ENCODE peak calls at places on chromosomes 5 and 9, in six cellular contexts. One of them, this sample, is unnamed.

GRCh38 chr5:91206734-91207133 is 176.4 kb downstream of the ARRDC3 start:
- DNase-seq in hepatocyte: no peak
- DNase-seq in astrocyte: peak; percentile 79
- DNase-seq in kidney: no peak
- DNase-seq in upper lobe of left lung: no peak
- DNase-seq in A549: no peak
- DNase-seq in this sample: peak; percentile 85

GRCh38 chr5:152142845-152143469 is 218.3 kb upstream of the GLRA1 start:
- DNase-seq in upper lobe of left lung: peak; percentile 39
- DNase-seq in A549: peak; percentile 45
- DNase-seq in astrocyte: peak; percentile 33
- DNase-seq in kidney: peak; percentile 40
- DNase-seq in hepatocyte: peak; percentile 79
- DNase-seq in this sample: peak; percentile 67

GRCh38 chr5:94969174-94969573 is 315.7 kb downstream of the MCTP1 start:
- DNase-seq in hepatocyte: peak; percentile 8
- DNase-seq in astrocyte: peak; percentile 1
- DNase-seq in A549: no peak
- DNase-seq in kidney: no peak
- DNase-seq in upper lobe of left lung: no peak
- DNase-seq in this sample: peak; percentile 69

GRCh38 chr9:134434896-134435506 is 108.7 kb downstream of the RXRA start:
- DNase-seq in A549: peak; percentile 65
- DNase-seq in hepatocyte: peak; percentile 96
- DNase-seq in upper lobe of left lung: peak; percentile 93
- DNase-seq in kidney: peak; percentile 98
- DNase-seq in astrocyte: peak; percentile 93
- DNase-seq in this sample: peak; percentile 96

GRCh38 chr5:27706832-27707231 is 668.4 kb upstream of the CDH9 start:
- DNase-seq in upper lobe of left lung: no peak
- DNase-seq in kidney: no peak
- DNase-seq in hepatocyte: no peak
- DNase-seq in A549: no peak
- DNase-seq in astrocyte: peak; percentile 13
- DNase-seq in this sample: peak; percentile 37

GRCh38 chr9:109602987-109603386 is 104.9 kb upstream of the PTPN3 start:
- DNase-seq in upper lobe of left lung: no peak
- DNase-seq in kidney: no peak
- DNase-seq in A549: no peak
- DNase-seq in hepatocyte: no peak
- DNase-seq in astrocyte: peak; percentile 75
- DNase-seq in this sample: no peak

GRCh38 chr5:61417345-61417744 is 85.3 kb downstream of the ZSWIM6 start:
- DNase-seq in upper lobe of left lung: no peak
- DNase-seq in A549: no peak
- DNase-seq in kidney: no peak
- DNase-seq in hepatocyte: no peak
- DNase-seq in astrocyte: no peak
- DNase-seq in this sample: no peak

GRCh38 chr9:88658311-88658822 is 123.4 kb downstream of the NXNL2 start:
- DNase-seq in kidney: peak; percentile 68
- DNase-seq in upper lobe of left lung: no peak
- DNase-seq in A549: no peak
- DNase-seq in astrocyte: peak; percentile 41
- DNase-seq in hepatocyte: peak; percentile 20
- DNase-seq in this sample: peak; percentile 74

GRCh38 chr5:143008809-143009521 is 238.8 kb downstream of the ARHGAP26 start:
- DNase-seq in kidney: no peak
- DNase-seq in upper lobe of left lung: peak; percentile 64
- DNase-seq in astrocyte: peak; percentile 99
- DNase-seq in A549: no peak
- DNase-seq in hepatocyte: no peak
- DNase-seq in this sample: peak; percentile 92

GRCh38 chr9:70486127-70486526 is 71.7 kb upstream of the KLF9 start:
- DNase-seq in upper lobe of left lung: no peak
- DNase-seq in astrocyte: no peak
- DNase-seq in A549: no peak
- DNase-seq in hepatocyte: no peak
- DNase-seq in kidney: no peak
- DNase-seq in this sample: no peak

GRCh38 chr9:131799177-131799823 is 59.4 kb upstream of the RAPGEF1 start:
- DNase-seq in A549: no peak
- DNase-seq in kidney: no peak
- DNase-seq in hepatocyte: peak; percentile 80
- DNase-seq in upper lobe of left lung: peak; percentile 24
- DNase-seq in astrocyte: peak; percentile 16
- DNase-seq in this sample: peak; percentile 44

GRCh38 chr9:78320030-78320693 is 23.2 kb downstream of the PSAT1 start:
- DNase-seq in hepatocyte: no peak
- DNase-seq in upper lobe of left lung: no peak
- DNase-seq in astrocyte: no peak
- DNase-seq in A549: no peak
- DNase-seq in kidney: no peak
- DNase-seq in this sample: no peak

GRCh38 chr9:114006931-114007691 is 71.0 kb downstream of the AMBP start:
- DNase-seq in astrocyte: no peak
- DNase-seq in kidney: peak; percentile 49
- DNase-seq in upper lobe of left lung: peak; percentile 15
- DNase-seq in A549: no peak
- DNase-seq in hepatocyte: no peak
- DNase-seq in this sample: no peak

GRCh38 chr9:69014013-69014412 is at the start of gene PRKACG:
- DNase-seq in kidney: no peak
- DNase-seq in upper lobe of left lung: no peak
- DNase-seq in hepatocyte: no peak
- DNase-seq in astrocyte: no peak
- DNase-seq in A549: no peak
- DNase-seq in this sample: no peak

GRCh38 chr5:32597046-32597629 is 11.8 kb downstream of the SUB1 start:
- DNase-seq in upper lobe of left lung: no peak
- DNase-seq in A549: no peak
- DNase-seq in kidney: no peak
- DNase-seq in hepatocyte: no peak
- DNase-seq in astrocyte: no peak
- DNase-seq in this sample: no peak

GRCh38 chr5:116492776-116493175 is 81.8 kb downstream of the SEMA6A start:
- DNase-seq in kidney: no peak
- DNase-seq in astrocyte: no peak
- DNase-seq in upper lobe of left lung: no peak
- DNase-seq in A549: no peak
- DNase-seq in hepatocyte: peak; percentile 14
- DNase-seq in this sample: no peak

GRCh38 chr5:90306613-90307012 is 102.9 kb downstream of the CETN3 start:
- DNase-seq in hepatocyte: no peak
- DNase-seq in A549: no peak
- DNase-seq in upper lobe of left lung: no peak
- DNase-seq in kidney: no peak
- DNase-seq in astrocyte: no peak
- DNase-seq in this sample: no peak

GRCh38 chr9:89022902-89023301 is 31.6 kb downstream of the S1PR3 start:
- DNase-seq in upper lobe of left lung: peak; percentile 73
- DNase-seq in A549: no peak
- DNase-seq in astrocyte: peak; percentile 74
- DNase-seq in hepatocyte: peak; percentile 66
- DNase-seq in kidney: peak; percentile 91
- DNase-seq in this sample: peak; percentile 79

GRCh38 chr5:4020386-4020785 is 424.8 kb downstream of the IRX1 start:
- DNase-seq in A549: no peak
- DNase-seq in kidney: no peak
- DNase-seq in astrocyte: no peak
- DNase-seq in upper lobe of left lung: no peak
- DNase-seq in hepatocyte: no peak
- DNase-seq in this sample: no peak

GRCh38 chr5:9619331-9620092 is 10.6 kb downstream of the TAS2R1 start:
- DNase-seq in kidney: no peak
- DNase-seq in astrocyte: no peak
- DNase-seq in A549: no peak
- DNase-seq in upper lobe of left lung: no peak
- DNase-seq in hepatocyte: no peak
- DNase-seq in this sample: no peak

GRCh38 chr9:35350212-35350611 is 139.7 kb upstream of the RUSC2 start:
- DNase-seq in hepatocyte: no peak
- DNase-seq in kidney: no peak
- DNase-seq in upper lobe of left lung: no peak
- DNase-seq in A549: no peak
- DNase-seq in astrocyte: no peak
- DNase-seq in this sample: no peak

GRCh38 chr5:135040331-135041144 is 6.5 kb upstream of the PITX1 start:
- DNase-seq in kidney: peak; percentile 67
- DNase-seq in astrocyte: no peak
- DNase-seq in A549: no peak
- DNase-seq in upper lobe of left lung: no peak
- DNase-seq in hepatocyte: no peak
- DNase-seq in this sample: no peak

GRCh38 chr5:74272019-74272775 is 368.3 kb downstream of the ENC1 start:
- DNase-seq in upper lobe of left lung: no peak
- DNase-seq in kidney: no peak
- DNase-seq in A549: no peak
- DNase-seq in astrocyte: peak; percentile 83
- DNase-seq in hepatocyte: no peak
- DNase-seq in this sample: peak; percentile 86

GRCh38 chr5:150632305-150633160 is 7.9 kb upstream of the SYNPO start:
- DNase-seq in kidney: no peak
- DNase-seq in A549: no peak
- DNase-seq in upper lobe of left lung: no peak
- DNase-seq in hepatocyte: no peak
- DNase-seq in astrocyte: peak; percentile 57
- DNase-seq in this sample: peak; percentile 79

GRCh38 chr9:137016436-137016835 is 11.6 kb downstream of the ABCA2 start:
- DNase-seq in kidney: no peak
- DNase-seq in hepatocyte: no peak
- DNase-seq in astrocyte: no peak
- DNase-seq in upper lobe of left lung: no peak
- DNase-seq in A549: no peak
- DNase-seq in this sample: no peak

GRCh38 chr5:144177548-144177947 is 6.9 kb downstream of the KCTD16 start:
- DNase-seq in hepatocyte: no peak
- DNase-seq in kidney: no peak
- DNase-seq in astrocyte: peak; percentile 26
- DNase-seq in upper lobe of left lung: no peak
- DNase-seq in A549: no peak
- DNase-seq in this sample: no peak

GRCh38 chr5:152606739-152607138 is 201.7 kb upstream of the NMUR2 start:
- DNase-seq in astrocyte: no peak
- DNase-seq in upper lobe of left lung: no peak
- DNase-seq in A549: no peak
- DNase-seq in kidney: no peak
- DNase-seq in hepatocyte: no peak
- DNase-seq in this sample: no peak

GRCh38 chr5:56257010-56257409 is 23.9 kb upstream of the ANKRD55 start:
- DNase-seq in hepatocyte: no peak
- DNase-seq in upper lobe of left lung: no peak
- DNase-seq in astrocyte: no peak
- DNase-seq in A549: no peak
- DNase-seq in kidney: no peak
- DNase-seq in this sample: no peak
- H3K4me1 ChIP-seq in hepatocyte: no peaks in the 10 kb centered on the region
- H3K4me1 ChIP-seq in upper lobe of left lung: peaks cover 3% of the 10 kb centered on the region
- H3K4me1 ChIP-seq in astrocyte: peaks cover 11% of the 10 kb centered on the region
- H3K4me1 ChIP-seq in A549: peaks cover 14% of the 10 kb centered on the region
- H3K4me1 ChIP-seq in kidney: no peaks in the 10 kb centered on the region
- H3K4me1 ChIP-seq in this sample: peaks cover 8% of the 10 kb centered on the region

GRCh38 chr9:33106827-33107621 is 30.6 kb upstream of the SMU1 start:
- DNase-seq in upper lobe of left lung: no peak
- DNase-seq in A549: no peak
- DNase-seq in hepatocyte: peak; percentile 22
- DNase-seq in astrocyte: peak; percentile 98
- DNase-seq in kidney: no peak
- DNase-seq in this sample: peak; percentile 71

GRCh38 chr9:33105504-33105903 is 29.0 kb upstream of the SMU1 start:
- DNase-seq in hepatocyte: no peak
- DNase-seq in kidney: no peak
- DNase-seq in astrocyte: no peak
- DNase-seq in A549: no peak
- DNase-seq in upper lobe of left lung: no peak
- DNase-seq in this sample: no peak

GRCh38 chr9:33106372-33106771 is 29.9 kb upstream of the SMU1 start:
- DNase-seq in astrocyte: no peak
- DNase-seq in A549: no peak
- DNase-seq in hepatocyte: peak; percentile 2
- DNase-seq in upper lobe of left lung: no peak
- DNase-seq in kidney: no peak
- DNase-seq in this sample: no peak

GRCh38 chr9:33107762-33108161 is 31.3 kb upstream of the SMU1 start:
- DNase-seq in astrocyte: no peak
- DNase-seq in upper lobe of left lung: no peak
- DNase-seq in kidney: no peak
- DNase-seq in hepatocyte: peak; percentile 2
- DNase-seq in A549: no peak
- DNase-seq in this sample: no peak

GRCh38 chr9:33105939-33106338 is 29.5 kb upstream of the SMU1 start:
- DNase-seq in hepatocyte: no peak
- DNase-seq in astrocyte: no peak
- DNase-seq in upper lobe of left lung: no peak
- DNase-seq in kidney: no peak
- DNase-seq in A549: no peak
- DNase-seq in this sample: no peak
- H3K4me1 ChIP-seq in hepatocyte: peaks cover 10% of the 10 kb centered on the region
- H3K4me1 ChIP-seq in astrocyte: peaks cover 30% of the 10 kb centered on the region
- H3K4me1 ChIP-seq in upper lobe of left lung: peaks cover 16% of the 10 kb centered on the region
- H3K4me1 ChIP-seq in kidney: peaks cover 26% of the 10 kb centered on the region
- H3K4me1 ChIP-seq in A549: peaks cover 40% of the 10 kb centered on the region
- H3K4me1 ChIP-seq in this sample: peaks cover 22% of the 10 kb centered on the region

DNA sequence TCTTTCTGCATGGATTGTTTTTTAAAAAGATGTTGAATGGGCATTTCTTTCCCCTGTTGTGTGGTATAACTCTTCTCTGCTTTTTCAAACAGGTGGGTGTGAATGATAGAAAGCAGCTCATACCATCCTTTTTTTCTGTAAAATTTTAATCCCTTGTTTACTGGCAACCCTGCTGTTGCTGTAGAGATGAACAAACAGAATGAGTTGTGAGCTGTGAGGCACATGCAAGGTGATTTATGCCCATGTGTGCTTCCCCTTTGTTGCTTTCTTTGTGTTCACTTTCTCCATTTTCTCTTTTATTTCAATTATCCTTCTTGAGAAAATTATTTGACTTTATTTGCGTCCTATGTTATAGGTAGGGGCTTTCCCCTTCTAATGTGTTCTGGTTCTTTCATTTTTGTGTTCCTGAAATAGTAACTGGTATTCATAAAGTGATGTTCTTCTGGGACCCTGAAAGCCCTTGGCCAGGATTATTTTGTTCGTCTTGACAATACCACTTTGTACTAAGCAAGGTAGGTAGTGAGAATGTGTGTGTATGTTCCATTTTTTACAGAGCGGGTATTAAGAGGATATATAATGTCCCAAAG is 79.9 kb downstream of the AOPEP start:
- DNase-seq in upper lobe of left lung: no peak
- DNase-seq in kidney: no peak
- DNase-seq in A549: peak; percentile 71
- DNase-seq in astrocyte: no peak
- DNase-seq in hepatocyte: peak; percentile 37
- DNase-seq in this sample: peak; percentile 41
- H3K4me1 ChIP-seq in upper lobe of left lung: peaks cover 25% of the 10 kb centered on the region
- H3K4me1 ChIP-seq in kidney: peaks cover 30% of the 10 kb centered on the region
- H3K4me1 ChIP-seq in A549: peaks cover 89% of the 10 kb centered on the region
- H3K4me1 ChIP-seq in astrocyte: peaks cover 33% of the 10 kb centered on the region
- H3K4me1 ChIP-seq in hepatocyte: peaks cover 36% of the 10 kb centered on the region
- H3K4me1 ChIP-seq in this sample: peaks cover 13% of the 10 kb centered on the region

GRCh38 chr5:126793097-126793496 is 16.2 kb downstream of the LMNB1 start:
- DNase-seq in upper lobe of left lung: no peak
- DNase-seq in kidney: no peak
- DNase-seq in astrocyte: no peak
- DNase-seq in A549: no peak
- DNase-seq in hepatocyte: no peak
- DNase-seq in this sample: no peak
- H3K4me1 ChIP-seq in upper lobe of left lung: no peaks in the 10 kb centered on the region
- H3K4me1 ChIP-seq in kidney: no peaks in the 10 kb centered on the region
- H3K4me1 ChIP-seq in astrocyte: no peaks in the 10 kb centered on the region
- H3K4me1 ChIP-seq in A549: peaks cover 27% of the 10 kb centered on the region
- H3K4me1 ChIP-seq in hepatocyte: no peaks in the 10 kb centered on the region
- H3K4me1 ChIP-seq in this sample: no peaks in the 10 kb centered on the region